ENCODE peak calls at places on chromosomes 7 and 10, in six cellular contexts. Q is upper lobe of right lung; F is mucosa of descending colon; S is CD4-positive, CD25-positive, alpha-beta regulatory T cell; W is gastrocnemius medialis; N is activated naive CD8-positive, alpha-beta T cell treated with anti-CD3 and anti-CD28 coated beads, Interleukin-2, amount 50 U/mL, for 24 hours. R is an unnamed sample.

GRCh38 chr10:12844796-12845524 is 156.6 kb downstream of the CCDC3 start:
- ATAC-seq in Q (no peak), F (peak), S (peak), W (peak), N (no peak), R (no peak)

GRCh38 chr10:51590802-51591201 is 108.6 kb downstream of the CSTF2T start:
- ATAC-seq in Q (no peak), F (peak), S (no peak), W (no peak), N (no peak), R (no peak)

GRCh38 chr10:94133239-94133638 is 139.5 kb downstream of the PLCE1 start:
- ATAC-seq in Q (peak), F (peak), S (no peak), W (peak), N (no peak), R (no peak)

GRCh38 chr10:124470544-124471449 is 9.2 kb downstream of the LHPP start:
- ATAC-seq in Q (no peak), F (peak), S (no peak), W (no peak), N (no peak), R (peak)

GRCh38 chr10:3825244-3825643 is 40.2 kb upstream of the KLF6 start:
- ATAC-seq in Q (peak), F (peak), S (no peak), W (peak), N (no peak), R (no peak)

GRCh38 chr10:133123050-133123745 is 35.5 kb downstream of the ADGRA1 start:
- ATAC-seq in Q (no peak), F (no peak), S (no peak), W (no peak), N (no peak), R (peak)

GRCh38 chr10:131149586-131149985 is 161.9 kb downstream of the TCERG1L start:
- ATAC-seq in Q (no peak), F (no peak), S (no peak), W (no peak), N (no peak), R (no peak)

GRCh38 chr7:123054357-123055133 is 59.0 kb upstream of the TAS2R16 start:
- ATAC-seq in Q (peak), F (no peak), S (no peak), W (no peak), N (no peak), R (no peak)

GRCh38 chr7:44236333-44236728 is 35.6 kb downstream of the YKT6 start:
- ATAC-seq in Q (peak), F (no peak), S (no peak), W (no peak), N (no peak), R (no peak)

R was measured in activated T-helper 17 cell treated with anti-CD3 and anti-CD28 coated beads, Interleukin-2, amount 50 U/mL, for 72 hours.